ENCODE peak calls at places on chromosomes 11 and 22, in ten cellular contexts. One of them, this sample, is unnamed. For H3K4me1, the result is how much of the 10 kb centered on the place peaks cover.

GRCh38 chr22:36052505-36052941 is 23.9 kb upstream of the RBFOX2 start:
- DNase-seq in keratinocyte: no peak
- DNase-seq in tibial nerve: no peak
- DNase-seq in fibroblast of lung: no peak
- DNase-seq in gastrocnemius medialis: no peak
- DNase-seq in endodermal cell: peak
- DNase-seq in transverse colon: no peak
- DNase-seq in cardiac muscle cell: no peak
- DNase-seq in Karpas-422: no peak
- DNase-seq in hepatocyte: peak
- DNase-seq in this sample: no peak

GRCh38 chr11:1876361-1877063 is 15.2 kb downstream of the PRR33 start:
- DNase-seq in keratinocyte: no peak
- DNase-seq in tibial nerve: peak
- DNase-seq in fibroblast of lung: peak
- DNase-seq in gastrocnemius medialis: peak
- DNase-seq in endodermal cell: peak
- DNase-seq in transverse colon: peak
- DNase-seq in cardiac muscle cell: peak
- DNase-seq in Karpas-422: peak
- DNase-seq in hepatocyte: peak
- DNase-seq in this sample: no peak

GRCh38 chr22:49026476-49027121 is 801.1 kb downstream of the BRD1 start:
- DNase-seq in keratinocyte: no peak
- DNase-seq in tibial nerve: no peak
- DNase-seq in fibroblast of lung: no peak
- DNase-seq in gastrocnemius medialis: no peak
- DNase-seq in endodermal cell: peak
- DNase-seq in transverse colon: no peak
- DNase-seq in cardiac muscle cell: no peak
- DNase-seq in Karpas-422: peak
- DNase-seq in hepatocyte: no peak
- DNase-seq in this sample: no peak

GRCh38 chr11:65479184-65480145 is 19.4 kb upstream of the MALAT1 start:
- DNase-seq in keratinocyte: no peak
- DNase-seq in tibial nerve: no peak
- DNase-seq in fibroblast of lung: peak
- DNase-seq in gastrocnemius medialis: peak
- DNase-seq in endodermal cell: peak
- DNase-seq in transverse colon: peak
- DNase-seq in cardiac muscle cell: no peak
- DNase-seq in Karpas-422: no peak
- DNase-seq in hepatocyte: peak
- DNase-seq in this sample: no peak

GRCh38 chr11:46916669-46917108 is 1.7 kb downstream of the LRP4 start:
- DNase-seq in keratinocyte: no peak
- DNase-seq in tibial nerve: no peak
- DNase-seq in fibroblast of lung: peak
- DNase-seq in gastrocnemius medialis: peak
- DNase-seq in endodermal cell: peak
- DNase-seq in transverse colon: peak
- DNase-seq in cardiac muscle cell: peak
- DNase-seq in Karpas-422: no peak
- DNase-seq in hepatocyte: peak
- DNase-seq in this sample: no peak

GRCh38 chr22:37431811-37432707 is 4.8 kb upstream of the ELFN2 start:
- DNase-seq in keratinocyte: peak
- DNase-seq in tibial nerve: no peak
- DNase-seq in fibroblast of lung: peak
- DNase-seq in gastrocnemius medialis: no peak
- DNase-seq in endodermal cell: peak
- DNase-seq in transverse colon: no peak
- DNase-seq in cardiac muscle cell: no peak
- DNase-seq in Karpas-422: no peak
- DNase-seq in hepatocyte: peak
- DNase-seq in this sample: no peak

GRCh38 chr11:64298966-64299846 is 952 bp upstream of the CATSPERZ start:
- DNase-seq in keratinocyte: no peak
- DNase-seq in tibial nerve: peak
- DNase-seq in fibroblast of lung: peak
- DNase-seq in gastrocnemius medialis: peak
- DNase-seq in endodermal cell: no peak
- DNase-seq in transverse colon: peak
- DNase-seq in cardiac muscle cell: peak
- DNase-seq in Karpas-422: no peak
- DNase-seq in hepatocyte: peak
- DNase-seq in this sample: no peak

GRCh38 chr11:113705871-113706654 is at the start of gene TMPRSS5:
- DNase-seq in keratinocyte: no peak
- DNase-seq in tibial nerve: peak
- DNase-seq in fibroblast of lung: no peak
- DNase-seq in gastrocnemius medialis: no peak
- DNase-seq in endodermal cell: no peak
- DNase-seq in transverse colon: no peak
- DNase-seq in cardiac muscle cell: no peak
- DNase-seq in Karpas-422: no peak
- DNase-seq in hepatocyte: no peak
- DNase-seq in this sample: no peak

GRCh38 chr11:118673361-118674093 is 5.9 kb downstream of the TREH start:
- DNase-seq in keratinocyte: no peak
- DNase-seq in tibial nerve: no peak
- DNase-seq in fibroblast of lung: no peak
- DNase-seq in gastrocnemius medialis: no peak
- DNase-seq in endodermal cell: peak
- DNase-seq in transverse colon: no peak
- DNase-seq in cardiac muscle cell: no peak
- DNase-seq in Karpas-422: no peak
- DNase-seq in hepatocyte: peak
- DNase-seq in this sample: no peak
- H3K27ac ChIP-seq in keratinocyte: no peak
- H3K27ac ChIP-seq in tibial nerve: no peak
- H3K27ac ChIP-seq in fibroblast of lung: no peak
- H3K27ac ChIP-seq in gastrocnemius medialis: no peak
- H3K27ac ChIP-seq in endodermal cell: no peak
- H3K27ac ChIP-seq in transverse colon: no peak
- H3K27ac ChIP-seq in cardiac muscle cell: no peak
- H3K27ac ChIP-seq in Karpas-422: no peak
- H3K27ac ChIP-seq in hepatocyte: peak
- H3K27ac ChIP-seq in this sample: no peak

GRCh38 chr22:43706151-43706550 is 106.0 kb downstream of the EFCAB6 start:
- DNase-seq in keratinocyte: no peak
- DNase-seq in tibial nerve: no peak
- DNase-seq in fibroblast of lung: no peak
- DNase-seq in gastrocnemius medialis: no peak
- DNase-seq in endodermal cell: peak
- DNase-seq in transverse colon: no peak
- DNase-seq in cardiac muscle cell: no peak
- DNase-seq in Karpas-422: no peak
- DNase-seq in hepatocyte: no peak
- DNase-seq in this sample: peak

GRCh38 chr22:43706558-43707328 is 105.4 kb downstream of the EFCAB6 start:
- DNase-seq in keratinocyte: no peak
- DNase-seq in tibial nerve: no peak
- DNase-seq in fibroblast of lung: no peak
- DNase-seq in gastrocnemius medialis: no peak
- DNase-seq in endodermal cell: no peak
- DNase-seq in transverse colon: no peak
- DNase-seq in cardiac muscle cell: no peak
- DNase-seq in Karpas-422: no peak
- DNase-seq in hepatocyte: no peak
- DNase-seq in this sample: no peak

GRCh38 chr22:43714104-43714503 is 98.0 kb downstream of the EFCAB6 start:
- DNase-seq in keratinocyte: no peak
- DNase-seq in tibial nerve: no peak
- DNase-seq in fibroblast of lung: no peak
- DNase-seq in gastrocnemius medialis: no peak
- DNase-seq in endodermal cell: no peak
- DNase-seq in transverse colon: no peak
- DNase-seq in cardiac muscle cell: no peak
- DNase-seq in Karpas-422: no peak
- DNase-seq in hepatocyte: no peak
- DNase-seq in this sample: no peak

GRCh38 chr22:43707650-43708049 is 104.5 kb downstream of the EFCAB6 start:
- DNase-seq in keratinocyte: no peak
- DNase-seq in tibial nerve: no peak
- DNase-seq in fibroblast of lung: no peak
- DNase-seq in gastrocnemius medialis: no peak
- DNase-seq in endodermal cell: no peak
- DNase-seq in transverse colon: no peak
- DNase-seq in cardiac muscle cell: no peak
- DNase-seq in Karpas-422: no peak
- DNase-seq in hepatocyte: no peak
- DNase-seq in this sample: no peak

GRCh38 chr22:43711681-43712080 is 100.4 kb downstream of the EFCAB6 start:
- DNase-seq in keratinocyte: no peak
- DNase-seq in tibial nerve: no peak
- DNase-seq in fibroblast of lung: no peak
- DNase-seq in gastrocnemius medialis: no peak
- DNase-seq in endodermal cell: no peak
- DNase-seq in transverse colon: no peak
- DNase-seq in cardiac muscle cell: no peak
- DNase-seq in Karpas-422: no peak
- DNase-seq in hepatocyte: no peak
- DNase-seq in this sample: no peak
- H3K4me1 ChIP-seq in keratinocyte: under half
- H3K4me1 ChIP-seq in tibial nerve: under half
- H3K4me1 ChIP-seq in fibroblast of lung: under half
- H3K4me1 ChIP-seq in gastrocnemius medialis: under half
- H3K4me1 ChIP-seq in endodermal cell: under half
- H3K4me1 ChIP-seq in transverse colon: under half
- H3K4me1 ChIP-seq in cardiac muscle cell: under half
- H3K4me1 ChIP-seq in Karpas-422: under half
- H3K4me1 ChIP-seq in hepatocyte: under half
- H3K4me1 ChIP-seq in this sample: under half

GRCh38 chr22:39428597-39429071 is 28.2 kb upstream of the MGAT3 start:
- DNase-seq in keratinocyte: no peak
- DNase-seq in tibial nerve: no peak
- DNase-seq in fibroblast of lung: no peak
- DNase-seq in gastrocnemius medialis: no peak
- DNase-seq in endodermal cell: peak
- DNase-seq in transverse colon: no peak
- DNase-seq in cardiac muscle cell: no peak
- DNase-seq in Karpas-422: no peak
- DNase-seq in hepatocyte: peak
- DNase-seq in this sample: peak

GRCh38 chr22:39429916-39430575 is 26.8 kb upstream of the MGAT3 start:
- DNase-seq in keratinocyte: no peak
- DNase-seq in tibial nerve: no peak
- DNase-seq in fibroblast of lung: no peak
- DNase-seq in gastrocnemius medialis: no peak
- DNase-seq in endodermal cell: no peak
- DNase-seq in transverse colon: no peak
- DNase-seq in cardiac muscle cell: no peak
- DNase-seq in Karpas-422: no peak
- DNase-seq in hepatocyte: peak
- DNase-seq in this sample: no peak

GRCh38 chr22:39429186-39429585 is 27.6 kb upstream of the MGAT3 start:
- DNase-seq in keratinocyte: no peak
- DNase-seq in tibial nerve: no peak
- DNase-seq in fibroblast of lung: no peak
- DNase-seq in gastrocnemius medialis: no peak
- DNase-seq in endodermal cell: no peak
- DNase-seq in transverse colon: no peak
- DNase-seq in cardiac muscle cell: no peak
- DNase-seq in Karpas-422: no peak
- DNase-seq in hepatocyte: peak
- DNase-seq in this sample: no peak

GRCh38 chr22:39426380-39427043 is 26.9 kb downstream of the TAB1 start:
- DNase-seq in keratinocyte: no peak
- DNase-seq in tibial nerve: no peak
- DNase-seq in fibroblast of lung: no peak
- DNase-seq in gastrocnemius medialis: no peak
- DNase-seq in endodermal cell: no peak
- DNase-seq in transverse colon: no peak
- DNase-seq in cardiac muscle cell: no peak
- DNase-seq in Karpas-422: no peak
- DNase-seq in hepatocyte: peak
- DNase-seq in this sample: no peak

DNA sequence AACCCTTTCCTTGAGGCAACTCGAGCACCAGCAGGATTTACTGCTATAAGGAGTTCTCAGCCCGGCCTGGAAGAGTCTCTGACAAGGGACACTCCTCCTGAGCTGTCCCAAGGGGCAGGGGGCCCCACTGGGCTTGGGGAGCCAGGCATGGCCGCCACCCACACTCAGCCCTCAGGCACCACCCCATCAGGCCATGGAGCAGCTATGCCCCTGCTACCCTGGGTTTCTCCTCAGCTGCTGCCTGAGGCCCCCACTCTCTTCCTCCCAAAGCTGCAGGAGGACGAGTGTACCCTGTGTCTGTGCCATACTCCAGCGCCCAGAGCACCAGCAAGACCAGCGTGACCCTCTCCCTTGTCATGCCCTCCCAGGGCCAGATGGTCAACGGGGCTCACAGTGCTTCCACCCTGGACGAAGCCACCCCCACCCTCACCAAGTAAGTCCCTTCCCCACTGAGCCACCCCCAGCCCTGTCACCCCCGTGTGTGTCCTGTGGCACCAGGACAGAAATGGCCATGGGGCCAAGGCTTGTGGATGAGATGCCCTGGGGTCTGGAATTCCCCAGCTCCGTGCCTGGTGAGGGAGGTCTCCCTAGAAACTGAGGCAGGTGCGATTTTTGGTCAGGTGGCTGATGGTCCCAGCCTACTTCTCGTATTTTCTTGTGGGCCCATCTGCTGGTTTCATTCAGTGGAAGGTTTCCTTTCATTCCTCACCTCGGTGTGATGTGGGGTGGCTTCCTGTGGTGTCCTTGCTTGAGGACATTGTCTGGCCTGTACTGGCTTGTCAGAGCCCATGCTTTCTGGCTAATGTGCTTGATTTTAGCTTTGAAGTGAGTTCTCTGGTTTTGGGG is 28.4 kb downstream of the TAB1 start:
- DNase-seq in keratinocyte: no peak
- DNase-seq in tibial nerve: no peak
- DNase-seq in fibroblast of lung: no peak
- DNase-seq in gastrocnemius medialis: no peak
- DNase-seq in endodermal cell: no peak
- DNase-seq in transverse colon: peak
- DNase-seq in cardiac muscle cell: no peak
- DNase-seq in Karpas-422: no peak
- DNase-seq in hepatocyte: peak
- DNase-seq in this sample: no peak
- H3K27ac ChIP-seq in keratinocyte: no peak
- H3K27ac ChIP-seq in tibial nerve: peak
- H3K27ac ChIP-seq in fibroblast of lung: no peak
- H3K27ac ChIP-seq in gastrocnemius medialis: no peak
- H3K27ac ChIP-seq in endodermal cell: no peak
- H3K27ac ChIP-seq in transverse colon: no peak
- H3K27ac ChIP-seq in cardiac muscle cell: no peak
- H3K27ac ChIP-seq in Karpas-422: no peak
- H3K27ac ChIP-seq in hepatocyte: peak
- H3K27ac ChIP-seq in this sample: no peak

DNA sequence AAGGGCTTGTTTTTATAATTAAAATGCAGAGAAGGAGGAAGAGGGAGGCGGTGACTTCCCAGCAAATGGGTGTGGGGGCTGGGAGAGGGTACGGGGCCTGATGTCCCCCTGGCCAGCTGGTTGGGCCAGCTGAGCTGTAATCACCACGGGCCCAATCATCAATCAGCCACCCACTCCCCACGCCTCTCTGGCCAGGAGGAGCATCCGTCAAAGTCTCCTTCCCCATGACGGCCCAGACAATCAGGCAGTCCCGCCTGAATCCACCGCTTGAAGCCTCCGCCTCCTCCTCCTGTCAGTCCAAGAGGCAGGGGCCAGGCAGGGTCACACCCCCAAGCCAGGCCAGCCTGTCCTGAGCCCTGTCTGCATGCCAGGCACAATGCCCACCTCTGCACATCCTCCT is 13.3 kb upstream of the CABP7 start:
- DNase-seq in keratinocyte: no peak
- DNase-seq in tibial nerve: no peak
- DNase-seq in fibroblast of lung: no peak
- DNase-seq in gastrocnemius medialis: no peak
- DNase-seq in endodermal cell: peak
- DNase-seq in transverse colon: no peak
- DNase-seq in cardiac muscle cell: no peak
- DNase-seq in Karpas-422: no peak
- DNase-seq in hepatocyte: no peak
- DNase-seq in this sample: no peak
- H3K4me1 ChIP-seq in keratinocyte: under half
- H3K4me1 ChIP-seq in tibial nerve: under half
- H3K4me1 ChIP-seq in fibroblast of lung: under half
- H3K4me1 ChIP-seq in gastrocnemius medialis: under half
- H3K4me1 ChIP-seq in endodermal cell: under half
- H3K4me1 ChIP-seq in transverse colon: under half
- H3K4me1 ChIP-seq in cardiac muscle cell: under half
- H3K4me1 ChIP-seq in Karpas-422: under half
- H3K4me1 ChIP-seq in hepatocyte: under half
- H3K4me1 ChIP-seq in this sample: under half